ENCODE peak calls at places on chromosomes 4 and X, in ten cellular contexts. One of them, this sample, is unnamed.

GRCh38 chr4:118869808-118870342 is 18.8 kb upstream of the SYNPO2 start:
- DNase-seq in astrocyte of the hippocampus: peak; percentile 61
- DNase-seq in GM13977: no peak
- DNase-seq in vagina: no peak
- DNase-seq in COR-L47: no peak
- DNase-seq in caudate nucleus: no peak
- DNase-seq in NCI-H1092: no peak
- DNase-seq in T-helper 9 cell: no peak
- DNase-seq in HTR-8/SVneo: no peak
- DNase-seq in spleen: no peak
- DNase-seq in this sample: peak; percentile 41

GRCh38 chr4:87363552-87363951 is 27.4 kb downstream of the HSD17B11 start:
- DNase-seq in astrocyte of the hippocampus: no peak
- DNase-seq in GM13977: no peak
- DNase-seq in vagina: no peak
- DNase-seq in COR-L47: no peak
- DNase-seq in caudate nucleus: no peak
- DNase-seq in NCI-H1092: no peak
- DNase-seq in T-helper 9 cell: no peak
- DNase-seq in HTR-8/SVneo: no peak
- DNase-seq in spleen: no peak
- DNase-seq in this sample: no peak

GRCh38 chrX:22345884-22346283 is 73.2 kb downstream of the CBLL2 start:
- DNase-seq in astrocyte of the hippocampus: peak; percentile 11
- DNase-seq in GM13977: no peak
- DNase-seq in vagina: no peak
- DNase-seq in COR-L47: no peak
- DNase-seq in caudate nucleus: no peak
- DNase-seq in NCI-H1092: no peak
- DNase-seq in T-helper 9 cell: no peak
- DNase-seq in HTR-8/SVneo: no peak
- DNase-seq in spleen: no peak
- DNase-seq in this sample: peak; percentile 55

GRCh38 chrX:143304518-143304917 is 212.8 kb downstream of the SPANXN3 start:
- DNase-seq in astrocyte of the hippocampus: no peak
- DNase-seq in GM13977: no peak
- DNase-seq in vagina: no peak
- DNase-seq in COR-L47: no peak
- DNase-seq in caudate nucleus: no peak
- DNase-seq in NCI-H1092: no peak
- DNase-seq in T-helper 9 cell: no peak
- DNase-seq in HTR-8/SVneo: no peak
- DNase-seq in spleen: no peak
- DNase-seq in this sample: no peak

GRCh38 chr4:42371306-42372063 is 25.8 kb upstream of the SHISA3 start:
- DNase-seq in astrocyte of the hippocampus: peak; percentile 74
- DNase-seq in GM13977: peak; percentile 78
- DNase-seq in vagina: no peak
- DNase-seq in COR-L47: peak; percentile 28
- DNase-seq in caudate nucleus: peak; percentile 3
- DNase-seq in NCI-H1092: peak; percentile 38
- DNase-seq in T-helper 9 cell: no peak
- DNase-seq in HTR-8/SVneo: peak; percentile 49
- DNase-seq in spleen: no peak
- DNase-seq in this sample: peak; percentile 70

GRCh38 chrX:153725039-153725831 is 579 bp downstream of the ABCD1 start:
- DNase-seq in astrocyte of the hippocampus: peak; percentile 7
- DNase-seq in GM13977: peak; percentile 63
- DNase-seq in vagina: no peak
- DNase-seq in COR-L47: no peak
- DNase-seq in caudate nucleus: no peak
- DNase-seq in NCI-H1092: no peak
- DNase-seq in T-helper 9 cell: peak; percentile 15
- DNase-seq in HTR-8/SVneo: no peak
- DNase-seq in spleen: peak; percentile 88
- DNase-seq in this sample: no peak

GRCh38 chrX:141375011-141375730 is 132.9 kb upstream of the SPANXC start:
- DNase-seq in astrocyte of the hippocampus: peak; percentile 15
- DNase-seq in GM13977: no peak
- DNase-seq in vagina: no peak
- DNase-seq in COR-L47: no peak
- DNase-seq in caudate nucleus: no peak
- DNase-seq in NCI-H1092: no peak
- DNase-seq in T-helper 9 cell: no peak
- DNase-seq in HTR-8/SVneo: no peak
- DNase-seq in spleen: no peak
- DNase-seq in this sample: no peak

GRCh38 chrX:8981742-8982141 is 52.2 kb downstream of the FAM9B start:
- DNase-seq in astrocyte of the hippocampus: no peak
- DNase-seq in GM13977: no peak
- DNase-seq in vagina: no peak
- DNase-seq in COR-L47: no peak
- DNase-seq in caudate nucleus: no peak
- DNase-seq in NCI-H1092: no peak
- DNase-seq in T-helper 9 cell: no peak
- DNase-seq in HTR-8/SVneo: no peak
- DNase-seq in spleen: no peak
- DNase-seq in this sample: no peak

GRCh38 chr4:76723916-76724315 is 174.0 kb downstream of the SOWAHB start:
- DNase-seq in astrocyte of the hippocampus: peak; percentile 66
- DNase-seq in GM13977: no peak
- DNase-seq in vagina: no peak
- DNase-seq in COR-L47: no peak
- DNase-seq in caudate nucleus: no peak
- DNase-seq in NCI-H1092: no peak
- DNase-seq in T-helper 9 cell: no peak
- DNase-seq in HTR-8/SVneo: no peak
- DNase-seq in spleen: no peak
- DNase-seq in this sample: peak; percentile 63

GRCh38 chr4:94304365-94304971 is 38.2 kb downstream of the HPGDS start:
- DNase-seq in astrocyte of the hippocampus: peak; percentile 56
- DNase-seq in GM13977: peak; percentile 17
- DNase-seq in vagina: no peak
- DNase-seq in COR-L47: no peak
- DNase-seq in caudate nucleus: no peak
- DNase-seq in NCI-H1092: no peak
- DNase-seq in T-helper 9 cell: no peak
- DNase-seq in HTR-8/SVneo: peak; percentile 9
- DNase-seq in spleen: no peak
- DNase-seq in this sample: peak; percentile 47

GRCh38 chr4:11614426-11614825 is 185.7 kb upstream of the HS3ST1 start:
- DNase-seq in astrocyte of the hippocampus: peak; percentile 66
- DNase-seq in GM13977: no peak
- DNase-seq in vagina: no peak
- DNase-seq in COR-L47: no peak
- DNase-seq in caudate nucleus: no peak
- DNase-seq in NCI-H1092: no peak
- DNase-seq in T-helper 9 cell: no peak
- DNase-seq in HTR-8/SVneo: no peak
- DNase-seq in spleen: no peak
- DNase-seq in this sample: peak; percentile 38

GRCh38 chrX:49242545-49243066 is 7.3 kb downstream of the CCDC22 start:
- DNase-seq in astrocyte of the hippocampus: no peak
- DNase-seq in GM13977: no peak
- DNase-seq in vagina: no peak
- DNase-seq in COR-L47: no peak
- DNase-seq in caudate nucleus: no peak
- DNase-seq in NCI-H1092: no peak
- DNase-seq in T-helper 9 cell: no peak
- DNase-seq in HTR-8/SVneo: no peak
- DNase-seq in spleen: no peak
- DNase-seq in this sample: no peak

GRCh38 chr4:118775405-118775804 is 60.5 kb downstream of the SEC24D start:
- DNase-seq in astrocyte of the hippocampus: no peak
- DNase-seq in GM13977: no peak
- DNase-seq in vagina: no peak
- DNase-seq in COR-L47: no peak
- DNase-seq in caudate nucleus: no peak
- DNase-seq in NCI-H1092: no peak
- DNase-seq in T-helper 9 cell: no peak
- DNase-seq in HTR-8/SVneo: no peak
- DNase-seq in spleen: no peak
- DNase-seq in this sample: no peak

GRCh38 chr4:80141543-80141942 is 55.8 kb upstream of the PRDM8 start:
- DNase-seq in astrocyte of the hippocampus: no peak
- DNase-seq in GM13977: no peak
- DNase-seq in vagina: no peak
- DNase-seq in COR-L47: no peak
- DNase-seq in caudate nucleus: no peak
- DNase-seq in NCI-H1092: no peak
- DNase-seq in T-helper 9 cell: no peak
- DNase-seq in HTR-8/SVneo: no peak
- DNase-seq in spleen: no peak
- DNase-seq in this sample: no peak

GRCh38 chrX:1026263-1027015 is 186.0 kb downstream of the CRLF2 start:
- DNase-seq in astrocyte of the hippocampus: no peak
- DNase-seq in GM13977: no peak
- DNase-seq in vagina: no peak
- DNase-seq in COR-L47: no peak
- DNase-seq in caudate nucleus: no peak
- DNase-seq in NCI-H1092: no peak
- DNase-seq in T-helper 9 cell: no peak
- DNase-seq in HTR-8/SVneo: no peak
- DNase-seq in spleen: no peak
- DNase-seq in this sample: no peak

GRCh38 chr4:54067163-54067562 is 2.8 kb upstream of the CHIC2 start:
- DNase-seq in astrocyte of the hippocampus: peak; percentile 65
- DNase-seq in GM13977: no peak
- DNase-seq in vagina: no peak
- DNase-seq in COR-L47: no peak
- DNase-seq in caudate nucleus: peak; percentile 82
- DNase-seq in NCI-H1092: no peak
- DNase-seq in T-helper 9 cell: no peak
- DNase-seq in HTR-8/SVneo: no peak
- DNase-seq in spleen: no peak
- DNase-seq in this sample: peak; percentile 47

GRCh38 chrX:104854790-104855340 is 288.9 kb downstream of the IL1RAPL2 start:
- DNase-seq in astrocyte of the hippocampus: peak; percentile 8
- DNase-seq in GM13977: no peak
- DNase-seq in vagina: no peak
- DNase-seq in COR-L47: no peak
- DNase-seq in caudate nucleus: no peak
- DNase-seq in NCI-H1092: no peak
- DNase-seq in T-helper 9 cell: no peak
- DNase-seq in HTR-8/SVneo: no peak
- DNase-seq in spleen: no peak
- DNase-seq in this sample: peak; percentile 68

GRCh38 chrX:75038925-75039324 is 113.7 kb upstream of the NEXMIF start:
- DNase-seq in astrocyte of the hippocampus: peak; percentile 10
- DNase-seq in GM13977: no peak
- DNase-seq in vagina: no peak
- DNase-seq in COR-L47: no peak
- DNase-seq in caudate nucleus: no peak
- DNase-seq in NCI-H1092: no peak
- DNase-seq in T-helper 9 cell: no peak
- DNase-seq in HTR-8/SVneo: no peak
- DNase-seq in spleen: no peak
- DNase-seq in this sample: no peak

GRCh38 chrX:13239272-13239671 is 80.6 kb downstream of the ATXN3L start:
- DNase-seq in astrocyte of the hippocampus: no peak
- DNase-seq in GM13977: no peak
- DNase-seq in vagina: no peak
- DNase-seq in COR-L47: no peak
- DNase-seq in caudate nucleus: peak; percentile 27
- DNase-seq in NCI-H1092: no peak
- DNase-seq in T-helper 9 cell: no peak
- DNase-seq in HTR-8/SVneo: no peak
- DNase-seq in spleen: no peak
- DNase-seq in this sample: no peak

GRCh38 chr4:83369825-83370639 is 35.4 kb upstream of the HPSE start:
- DNase-seq in astrocyte of the hippocampus: no peak
- DNase-seq in GM13977: no peak
- DNase-seq in vagina: no peak
- DNase-seq in COR-L47: no peak
- DNase-seq in caudate nucleus: no peak
- DNase-seq in NCI-H1092: no peak
- DNase-seq in T-helper 9 cell: no peak
- DNase-seq in HTR-8/SVneo: no peak
- DNase-seq in spleen: no peak
- DNase-seq in this sample: no peak

GRCh38 chr4:149706942-149707341 is 108.7 kb downstream of the IQCM start:
- DNase-seq in astrocyte of the hippocampus: peak; percentile 66
- DNase-seq in GM13977: no peak
- DNase-seq in vagina: no peak
- DNase-seq in COR-L47: no peak
- DNase-seq in caudate nucleus: no peak
- DNase-seq in NCI-H1092: no peak
- DNase-seq in T-helper 9 cell: no peak
- DNase-seq in HTR-8/SVneo: peak; percentile 5
- DNase-seq in spleen: no peak
- DNase-seq in this sample: peak; percentile 63

GRCh38 chr4:51942108-51942832 is 77.9 kb downstream of the LRRC66 start:
- DNase-seq in astrocyte of the hippocampus: peak; percentile 72
- DNase-seq in GM13977: no peak
- DNase-seq in vagina: no peak
- DNase-seq in COR-L47: no peak
- DNase-seq in caudate nucleus: no peak
- DNase-seq in NCI-H1092: no peak
- DNase-seq in T-helper 9 cell: no peak
- DNase-seq in HTR-8/SVneo: peak; percentile 9
- DNase-seq in spleen: no peak
- DNase-seq in this sample: peak; percentile 20

GRCh38 chr4:41512604-41513003 is 25.4 kb upstream of the LIMCH1 start:
- DNase-seq in astrocyte of the hippocampus: no peak
- DNase-seq in GM13977: no peak
- DNase-seq in vagina: no peak
- DNase-seq in COR-L47: no peak
- DNase-seq in caudate nucleus: no peak
- DNase-seq in NCI-H1092: no peak
- DNase-seq in T-helper 9 cell: no peak
- DNase-seq in HTR-8/SVneo: no peak
- DNase-seq in spleen: no peak
- DNase-seq in this sample: no peak

GRCh38 chr4:4460759-4461158 is 73.9 kb downstream of the NSG1 start:
- DNase-seq in astrocyte of the hippocampus: no peak
- DNase-seq in GM13977: no peak
- DNase-seq in vagina: no peak
- DNase-seq in COR-L47: no peak
- DNase-seq in caudate nucleus: no peak
- DNase-seq in NCI-H1092: no peak
- DNase-seq in T-helper 9 cell: no peak
- DNase-seq in HTR-8/SVneo: no peak
- DNase-seq in spleen: no peak
- DNase-seq in this sample: no peak

GRCh38 chr4:106351016-106351415 is 17.6 kb downstream of the GIMD1 start:
- DNase-seq in astrocyte of the hippocampus: no peak
- DNase-seq in GM13977: no peak
- DNase-seq in vagina: no peak
- DNase-seq in COR-L47: no peak
- DNase-seq in caudate nucleus: no peak
- DNase-seq in NCI-H1092: no peak
- DNase-seq in T-helper 9 cell: no peak
- DNase-seq in HTR-8/SVneo: no peak
- DNase-seq in spleen: no peak
- DNase-seq in this sample: no peak

GRCh38 chr4:33715996-33716395 is 2528.3 kb downstream of the ARAP2 start:
- DNase-seq in astrocyte of the hippocampus: peak; percentile 81
- DNase-seq in GM13977: no peak
- DNase-seq in vagina: no peak
- DNase-seq in COR-L47: no peak
- DNase-seq in caudate nucleus: no peak
- DNase-seq in NCI-H1092: no peak
- DNase-seq in T-helper 9 cell: no peak
- DNase-seq in HTR-8/SVneo: peak; percentile 53
- DNase-seq in spleen: no peak
- DNase-seq in this sample: peak; percentile 91

GRCh38 chr4:47551682-47552081 is 66.6 kb downstream of the ATP10D start:
- DNase-seq in astrocyte of the hippocampus: peak; percentile 14
- DNase-seq in GM13977: no peak
- DNase-seq in vagina: no peak
- DNase-seq in COR-L47: no peak
- DNase-seq in caudate nucleus: no peak
- DNase-seq in NCI-H1092: no peak
- DNase-seq in T-helper 9 cell: no peak
- DNase-seq in HTR-8/SVneo: no peak
- DNase-seq in spleen: no peak
- DNase-seq in this sample: peak; percentile 56

GRCh38 chr4:52622564-52622963 is 36.5 kb downstream of the USP46 start:
- DNase-seq in astrocyte of the hippocampus: no peak
- DNase-seq in GM13977: no peak
- DNase-seq in vagina: no peak
- DNase-seq in COR-L47: no peak
- DNase-seq in caudate nucleus: no peak
- DNase-seq in NCI-H1092: no peak
- DNase-seq in T-helper 9 cell: no peak
- DNase-seq in HTR-8/SVneo: no peak
- DNase-seq in spleen: no peak
- DNase-seq in this sample: no peak